ENCODE peak calls at places on chromosomes 6 and 20, in eight cellular contexts. One of them, this sample, is unnamed.

GRCh38 chr20:12728782-12729181 is 280.0 kb upstream of the SPTLC3 start:
- DNase-seq in left lung: no peak
- DNase-seq in IMR-90: no peak
- DNase-seq in hepatocyte: peak; percentile 27
- DNase-seq in spleen: no peak
- DNase-seq in Caco-2: no peak
- DNase-seq in fibroblast of lung: no peak
- DNase-seq in WERI-Rb-1: no peak
- DNase-seq in this sample: no peak

GRCh38 chr6:2857580-2858337 is 16.1 kb upstream of the SERPINB1 start:
- DNase-seq in Caco-2: no peak
- DNase-seq in IMR-90: peak; percentile 64
- DNase-seq in fibroblast of lung: peak; percentile 70
- DNase-seq in WERI-Rb-1: no peak
- DNase-seq in hepatocyte: peak; percentile 58
- DNase-seq in spleen: peak; percentile 87
- DNase-seq in left lung: no peak
- DNase-seq in this sample: no peak

GRCh38 chr6:159196430-159196829 is 27.2 kb downstream of the FNDC1 start:
- DNase-seq in spleen: no peak
- DNase-seq in Caco-2: no peak
- DNase-seq in IMR-90: no peak
- DNase-seq in left lung: no peak
- DNase-seq in hepatocyte: no peak
- DNase-seq in fibroblast of lung: no peak
- DNase-seq in WERI-Rb-1: no peak
- DNase-seq in this sample: no peak

GRCh38 chr20:59631751-59632380 is 27.5 kb downstream of the PHACTR3 start:
- DNase-seq in spleen: peak; percentile 47
- DNase-seq in IMR-90: no peak
- DNase-seq in Caco-2: peak; percentile 31
- DNase-seq in fibroblast of lung: no peak
- DNase-seq in WERI-Rb-1: no peak
- DNase-seq in left lung: no peak
- DNase-seq in hepatocyte: no peak
- DNase-seq in this sample: no peak

GRCh38 chr6:21186479-21187055 is 407.0 kb upstream of the SOX4 start:
- DNase-seq in IMR-90: peak; percentile 38
- DNase-seq in spleen: no peak
- DNase-seq in left lung: no peak
- DNase-seq in Caco-2: no peak
- DNase-seq in WERI-Rb-1: no peak
- DNase-seq in fibroblast of lung: no peak
- DNase-seq in hepatocyte: no peak
- DNase-seq in this sample: no peak

GRCh38 chr6:135419162-135419561 is 78.4 kb downstream of the AHI1 start:
- DNase-seq in Caco-2: no peak
- DNase-seq in fibroblast of lung: peak; percentile 78
- DNase-seq in WERI-Rb-1: no peak
- DNase-seq in spleen: no peak
- DNase-seq in left lung: no peak
- DNase-seq in IMR-90: peak; percentile 91
- DNase-seq in hepatocyte: no peak
- DNase-seq in this sample: no peak

GRCh38 chr6:30752164-30752927 is 8.0 kb upstream of the IER3 start:
- DNase-seq in left lung: peak; percentile 94
- DNase-seq in hepatocyte: peak; percentile 91
- DNase-seq in IMR-90: peak; percentile 100
- DNase-seq in Caco-2: no peak
- DNase-seq in spleen: peak; percentile 82
- DNase-seq in fibroblast of lung: peak; percentile 100
- DNase-seq in WERI-Rb-1: no peak
- DNase-seq in this sample: peak; percentile 49

GRCh38 chr20:51189814-51190782 is 167.2 kb upstream of the KCNG1 start:
- DNase-seq in spleen: no peak
- DNase-seq in IMR-90: no peak
- DNase-seq in left lung: no peak
- DNase-seq in hepatocyte: no peak
- DNase-seq in fibroblast of lung: no peak
- DNase-seq in Caco-2: no peak
- DNase-seq in WERI-Rb-1: no peak
- DNase-seq in this sample: no peak

GRCh38 chr6:106751501-106752252 is 122.3 kb downstream of the QRSL1 start:
- DNase-seq in hepatocyte: no peak
- DNase-seq in fibroblast of lung: no peak
- DNase-seq in left lung: no peak
- DNase-seq in spleen: no peak
- DNase-seq in IMR-90: peak; percentile 8
- DNase-seq in WERI-Rb-1: no peak
- DNase-seq in Caco-2: peak; percentile 55
- DNase-seq in this sample: no peak

GRCh38 chr6:139370707-139371345 is 3.6 kb downstream of the CITED2 start:
- DNase-seq in fibroblast of lung: no peak
- DNase-seq in hepatocyte: no peak
- DNase-seq in Caco-2: no peak
- DNase-seq in spleen: no peak
- DNase-seq in left lung: no peak
- DNase-seq in IMR-90: peak; percentile 63
- DNase-seq in WERI-Rb-1: no peak
- DNase-seq in this sample: no peak
- H3K4me3 ChIP-seq in fibroblast of lung: peak overlapping the region; percentile 99
- H3K4me3 ChIP-seq in hepatocyte: peak overlapping the region; percentile 75
- H3K4me3 ChIP-seq in Caco-2: no peak overlapping the region
- H3K4me3 ChIP-seq in spleen: peak overlapping the region; percentile 95
- H3K4me3 ChIP-seq in left lung: no peak overlapping the region
- H3K4me3 ChIP-seq in IMR-90: no peak overlapping the region
- H3K4me3 ChIP-seq in WERI-Rb-1: no peak overlapping the region
- H3K4me3 ChIP-seq in this sample: peak overlapping the region; percentile 71

DNA sequence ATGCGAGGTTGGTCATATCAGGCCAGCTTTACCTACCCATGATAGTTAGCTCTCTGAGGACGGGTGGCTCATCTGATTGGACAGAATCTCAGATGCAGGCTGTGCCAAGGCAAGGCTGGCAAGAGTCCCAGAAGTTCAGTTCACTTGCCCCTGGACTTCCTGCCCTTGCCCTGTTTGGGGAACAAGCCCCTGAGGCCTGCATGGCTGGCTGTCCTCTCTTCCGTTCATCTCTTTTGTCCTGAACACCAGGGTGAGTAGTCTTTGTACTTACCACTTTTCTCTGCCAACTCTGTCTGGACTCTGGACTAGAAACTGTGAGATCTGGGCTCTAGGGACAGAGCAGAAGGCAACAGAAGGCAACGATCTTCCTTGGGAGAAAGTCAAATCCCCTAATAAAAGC is 769.9 kb downstream of the QKI start:
- DNase-seq in left lung: no peak
- DNase-seq in IMR-90: no peak
- DNase-seq in hepatocyte: no peak
- DNase-seq in spleen: no peak
- DNase-seq in fibroblast of lung: no peak
- DNase-seq in WERI-Rb-1: no peak
- DNase-seq in Caco-2: no peak
- DNase-seq in this sample: no peak
- TF ChIP-seq CTCF in left lung: no peak
- TF ChIP-seq CTCF in IMR-90: no peak
- TF ChIP-seq CTCF in hepatocyte: no peak
- TF ChIP-seq CTCF in spleen: no peak
- TF ChIP-seq CTCF in fibroblast of lung: no peak
- TF ChIP-seq CTCF in WERI-Rb-1: no peak
- TF ChIP-seq CTCF in Caco-2: no peak
- TF ChIP-seq CTCF in this sample: no peak

GRCh38 chr6:29753309-29753644 is 30.0 kb downstream of the HLA-F start:
- DNase-seq in Caco-2: no peak
- DNase-seq in IMR-90: no peak
- DNase-seq in WERI-Rb-1: no peak
- DNase-seq in hepatocyte: no peak
- DNase-seq in fibroblast of lung: no peak
- DNase-seq in spleen: no peak
- DNase-seq in left lung: no peak
- DNase-seq in this sample: no peak

GRCh38 chr6:29749668-29750067 is 26.4 kb downstream of the HLA-F start:
- DNase-seq in hepatocyte: no peak
- DNase-seq in left lung: no peak
- DNase-seq in fibroblast of lung: no peak
- DNase-seq in WERI-Rb-1: no peak
- DNase-seq in spleen: no peak
- DNase-seq in Caco-2: no peak
- DNase-seq in IMR-90: no peak
- DNase-seq in this sample: no peak

GRCh38 chr6:29750709-29751108 is 27.5 kb downstream of the HLA-F start:
- DNase-seq in IMR-90: no peak
- DNase-seq in left lung: no peak
- DNase-seq in WERI-Rb-1: no peak
- DNase-seq in spleen: no peak
- DNase-seq in hepatocyte: no peak
- DNase-seq in fibroblast of lung: no peak
- DNase-seq in Caco-2: no peak
- DNase-seq in this sample: no peak

GRCh38 chr6:29752451-29753308 is 29.4 kb downstream of the HLA-F start:
- DNase-seq in left lung: peak; percentile 98
- DNase-seq in IMR-90: peak; percentile 84
- DNase-seq in WERI-Rb-1: peak; percentile 87
- DNase-seq in Caco-2: peak; percentile 77
- DNase-seq in fibroblast of lung: peak; percentile 83
- DNase-seq in hepatocyte: peak; percentile 93
- DNase-seq in spleen: peak; percentile 98
- DNase-seq in this sample: peak; percentile 67

GRCh38 chr6:29751480-29751879 is 28.2 kb downstream of the HLA-F start:
- DNase-seq in hepatocyte: no peak
- DNase-seq in WERI-Rb-1: no peak
- DNase-seq in Caco-2: no peak
- DNase-seq in IMR-90: no peak
- DNase-seq in fibroblast of lung: no peak
- DNase-seq in left lung: no peak
- DNase-seq in spleen: no peak
- DNase-seq in this sample: no peak
- H3K4me3 ChIP-seq in hepatocyte: no peak overlapping the region
- H3K4me3 ChIP-seq in WERI-Rb-1: no peak overlapping the region
- H3K4me3 ChIP-seq in Caco-2: no peak overlapping the region
- H3K4me3 ChIP-seq in IMR-90: no peak overlapping the region
- H3K4me3 ChIP-seq in fibroblast of lung: no peak overlapping the region
- H3K4me3 ChIP-seq in left lung: no peak overlapping the region
- H3K4me3 ChIP-seq in spleen: peak overlapping the region; percentile 65
- H3K4me3 ChIP-seq in this sample: no peak overlapping the region

GRCh38 chr20:3888622-3889488 is at the start of gene PANK2:
- DNase-seq in hepatocyte: peak; percentile 99
- DNase-seq in left lung: peak; percentile 99
- DNase-seq in WERI-Rb-1: peak; percentile 100
- DNase-seq in spleen: peak; percentile 100
- DNase-seq in IMR-90: peak; percentile 98
- DNase-seq in Caco-2: peak; percentile 100
- DNase-seq in fibroblast of lung: peak; percentile 99
- DNase-seq in this sample: peak; percentile 98
- TF ChIP-seq CTCF in hepatocyte: peak; percentile 52
- TF ChIP-seq CTCF in left lung: peak; percentile 32
- TF ChIP-seq CTCF in WERI-Rb-1: peak; percentile 45
- TF ChIP-seq CTCF in spleen: peak; percentile 51
- TF ChIP-seq CTCF in IMR-90: peak; percentile 66
- TF ChIP-seq CTCF in Caco-2: peak; percentile 48
- TF ChIP-seq CTCF in fibroblast of lung: peak; percentile 58
- TF ChIP-seq CTCF in this sample: peak; percentile 52

DNA sequence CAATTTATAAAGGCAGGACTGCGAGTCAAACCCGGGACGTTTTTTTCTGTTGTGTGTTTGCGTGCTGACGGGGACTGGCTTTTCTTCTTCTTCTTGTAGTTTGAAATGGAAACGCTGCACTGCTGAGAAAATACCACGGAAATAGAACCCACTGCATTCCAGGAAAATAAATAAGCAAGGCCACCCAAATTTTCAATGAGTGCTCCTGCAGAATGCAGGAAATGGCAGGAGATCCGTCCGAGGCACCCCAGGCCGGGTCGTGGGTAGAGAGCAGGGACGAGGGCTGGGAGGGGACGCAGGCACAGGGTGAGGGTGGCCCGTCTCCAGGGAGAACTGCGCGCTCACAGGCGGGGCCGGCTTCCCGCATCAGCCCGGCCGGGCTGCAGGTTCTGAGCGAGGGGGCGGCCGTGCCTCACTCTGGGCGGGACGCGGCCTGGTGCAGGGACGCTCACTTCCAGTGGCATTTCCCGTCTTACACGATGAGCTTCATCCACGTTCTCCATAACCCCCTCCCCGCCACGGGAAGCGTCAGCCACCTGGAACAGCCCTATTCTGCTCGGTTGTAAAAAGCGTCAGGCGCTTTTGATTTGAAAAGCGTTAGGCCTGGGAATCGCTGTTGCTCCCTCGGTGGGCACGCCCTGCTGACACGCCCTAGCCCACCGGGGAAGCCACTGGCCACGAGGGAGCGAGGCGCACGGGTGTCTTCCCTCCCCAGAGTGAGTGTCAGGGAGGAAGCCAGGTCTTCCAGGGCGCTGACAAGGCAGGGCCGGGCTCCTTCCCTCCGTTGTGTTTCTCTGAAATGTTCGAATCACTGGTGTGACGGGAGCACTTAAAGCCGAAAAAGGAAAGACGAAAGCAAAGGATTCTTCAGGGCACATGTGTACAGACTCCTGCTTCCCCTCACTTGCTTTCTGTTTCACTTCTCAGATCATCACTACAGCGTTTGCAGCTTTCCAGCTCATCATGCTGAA is 17.9 kb upstream of the EXOC2 start:
- DNase-seq in Caco-2: peak; percentile 43
- DNase-seq in WERI-Rb-1: no peak
- DNase-seq in left lung: peak; percentile 89
- DNase-seq in fibroblast of lung: peak; percentile 87
- DNase-seq in spleen: peak; percentile 91
- DNase-seq in IMR-90: peak; percentile 79
- DNase-seq in hepatocyte: peak; percentile 62
- DNase-seq in this sample: peak; percentile 40
- H3K4me3 ChIP-seq in Caco-2: peak overlapping the region; percentile 40
- H3K4me3 ChIP-seq in WERI-Rb-1: no peak overlapping the region
- H3K4me3 ChIP-seq in left lung: peak overlapping the region; percentile 58
- H3K4me3 ChIP-seq in fibroblast of lung: peak overlapping the region; percentile 52
- H3K4me3 ChIP-seq in spleen: peak overlapping the region; percentile 74
- H3K4me3 ChIP-seq in IMR-90: peak overlapping the region; percentile 62
- H3K4me3 ChIP-seq in hepatocyte: peak overlapping the region; percentile 72
- H3K4me3 ChIP-seq in this sample: peak overlapping the region; percentile 66

This sample was measured in dorsolateral prefrontal cortex.